ENCODE peak calls at places on chromosomes 11 and 22, in five cellular contexts. G is activated CD4-positive, alpha-beta T cell treated with anti-CD3 and anti-CD28 coated beads, Interleukin-2, amount 50 U/mL, for 24 hours; M is H4; P is pancreas; T is H9. Q is an unnamed sample.

GRCh38 chr11:27216268-27217149 is 146.5 kb downstream of the CCDC34 start:
- DNase-seq in G (no peak), M (peak), P (peak), T (no peak), Q (no peak)

GRCh38 chr22:30821863-30822215 is 127.2 kb downstream of the OSBP2 start:
- DNase-seq in G (no peak), M (no peak), P (no peak), T (no peak), Q (no peak)

GRCh38 chr11:17405232-17406005 is 17.0 kb upstream of the KCNJ11 start:
- DNase-seq in G (no peak), M (peak), P (peak), T (peak), Q (no peak)

GRCh38 chr22:25540912-25541660 is 23.4 kb upstream of the GRK3 start:
- DNase-seq in G (no peak), M (no peak), P (no peak), T (no peak), Q (no peak)

GRCh38 chr11:45885274-45885920 is at the start of gene MAPK8IP1:
- DNase-seq in G (peak), M (no peak), P (peak), T (peak), Q (peak)

GRCh38 chr22:38205261-38206128 is 3.7 kb downstream of the MAFF start:
- DNase-seq in G (no peak), M (no peak), P (no peak), T (peak), Q (no peak)

GRCh38 chr11:104856607-104857006 is 41.7 kb downstream of the CASP12 start:
- DNase-seq in G (no peak), M (no peak), P (no peak), T (no peak), Q (no peak)

GRCh38 chr11:84398017-84398626 is 1112.0 kb upstream of the CCDC90B start:
- DNase-seq in G (no peak), M (peak), P (no peak), T (no peak), Q (no peak)

GRCh38 chr11:6326980-6327379 is 6.7 kb upstream of the CAVIN3 start:
- DNase-seq in G (no peak), M (no peak), P (no peak), T (no peak), Q (no peak)

GRCh38 chr11:131511794-131512193 is 141.4 kb downstream of the NTM start:
- DNase-seq in G (no peak), M (peak), P (peak), T (peak), Q (peak)

GRCh38 chr22:36950797-36951590 is 37.6 kb downstream of the CSF2RB start:
- DNase-seq in G (no peak), M (no peak), P (no peak), T (no peak), Q (no peak)

GRCh38 chr22:44118645-44119315 is 61.9 kb upstream of the PARVG start:
- DNase-seq in G (no peak), M (no peak), P (no peak), T (no peak), Q (no peak)

GRCh38 chr11:18368236-18368635 is 26.1 kb upstream of the LDHA start:
- DNase-seq in G (no peak), M (no peak), P (no peak), T (no peak), Q (no peak)

GRCh38 chr11:67345247-67345948 is 7.9 kb downstream of the POLD4 start:
- DNase-seq in G (no peak), M (no peak), P (no peak), T (no peak), Q (no peak)

GRCh38 chr11:79167510-79168188 is 273.2 kb downstream of the TENM4 start:
- DNase-seq in G (no peak), M (no peak), P (no peak), T (no peak), Q (no peak)

GRCh38 chr22:20571531-20572007 is 64.2 kb downstream of the MED15 start:
- DNase-seq in G (peak), M (no peak), P (peak), T (peak), Q (no peak)

GRCh38 chr11:93655581-93656255 is 5.8 kb upstream of the CEP295 start:
- DNase-seq in G (no peak), M (no peak), P (no peak), T (no peak), Q (no peak)

GRCh38 chr22:36352775-36353507 is 34.8 kb downstream of the MYH9 start:
- DNase-seq in G (no peak), M (peak), P (peak), T (no peak), Q (no peak)

GRCh38 chr11:124884340-124884739 is 13.3 kb downstream of the ROBO4 start:
- DNase-seq in G (no peak), M (no peak), P (no peak), T (peak), Q (no peak)

GRCh38 chr11:111417766-111418435 is 38.8 kb upstream of the POU2AF1 start:
- DNase-seq in G (no peak), M (peak), P (no peak), T (no peak), Q (no peak)

GRCh38 chr22:36471341-36471821 is 10.1 kb downstream of the TXN2 start:
- DNase-seq in G (no peak), M (no peak), P (no peak), T (no peak), Q (no peak)

GRCh38 chr22:37020192-37020479 is 594 bp downstream of the MPST start:
- DNase-seq in G (no peak), M (peak), P (no peak), T (no peak), Q (no peak)

GRCh38 chr11:92632510-92632909 is 336.9 kb upstream of the MTNR1B start:
- DNase-seq in G (no peak), M (no peak), P (no peak), T (peak), Q (no peak)

GRCh38 chr11:60891103-60891741 is 15.2 kb downstream of the PRPF19 start:
- DNase-seq in G (no peak), M (no peak), P (peak), T (no peak), Q (no peak)

GRCh38 chr22:46941958-46942815 is 179.7 kb downstream of the TBC1D22A start:
- DNase-seq in G (no peak), M (no peak), P (no peak), T (no peak), Q (no peak)